ENCODE peak calls at places on chromosomes 11 and 22, in nine cellular contexts. U, O, X, S, V, A, J, C and Q are unnamed samples.

GRCh38 chr11:129645943-129646342 is 169.7 kb upstream of the TMEM45B start:
- DNase-seq in C (no peak), O (no peak), A (no peak), S (no peak), V (no peak), J (no peak), U (no peak), X (no peak), Q (no peak)

GRCh38 chr22:36221799-36222751 is 17.3 kb downstream of the APOL2 start:
- DNase-seq in S (peak; percentile 64), C (peak; percentile 52), U (peak; percentile 20), V (peak; percentile 78), O (peak; percentile 26), A (no peak), X (no peak), J (peak; percentile 53), Q (no peak)

GRCh38 chr22:46088541-46089311 is 61.6 kb upstream of the PPARA start:
- DNase-seq in U (peak; percentile 75), X (no peak), A (peak; percentile 64), O (no peak), C (no peak), V (no peak), S (peak; percentile 62), J (peak; percentile 63), Q (peak; percentile 64)

GRCh38 chr11:88280673-88281316 is 56.7 kb downstream of the CTSC start:
- DNase-seq in X (no peak), J (peak; percentile 51), V (no peak), C (peak; percentile 44), O (no peak), A (no peak), S (peak; percentile 5), U (peak; percentile 40), Q (peak; percentile 8)

GRCh38 chr22:40560551-40560950 is 76.0 kb downstream of the MRTFA start:
- DNase-seq in S (peak; percentile 61), C (no peak), A (peak; percentile 65), O (no peak), J (peak; percentile 11), X (no peak), V (no peak), U (peak; percentile 28), Q (no peak)

GRCh38 chr22:21734540-21735197 is 925 bp downstream of the YPEL1 start:
- DNase-seq in C (peak; percentile 20), X (no peak), V (no peak), S (peak; percentile 22), J (no peak), A (no peak), O (no peak), U (no peak), Q (no peak)

GRCh38 chr22:17890892-17891291 is 116.6 kb upstream of the BID start:
- DNase-seq in V (no peak), A (no peak), C (no peak), O (no peak), S (no peak), J (no peak), U (no peak), X (no peak), Q (no peak)

GRCh38 chr22:40898850-40899357 is 37.0 kb upstream of the DNAJB7 start:
- DNase-seq in X (no peak), J (peak; percentile 73), O (no peak), U (peak; percentile 63), V (no peak), C (peak; percentile 52), S (peak; percentile 74), A (peak; percentile 67), Q (peak; percentile 68)

GRCh38 chr22:44395116-44396005 is 82.6 kb upstream of the SHISAL1 start:
- DNase-seq in X (no peak), O (no peak), C (no peak), A (no peak), S (no peak), V (no peak), U (no peak), J (no peak), Q (no peak)

GRCh38 chr22:35102663-35103062 is 36.7 kb downstream of the ISX start:
- DNase-seq in X (no peak), A (peak; percentile 2), V (no peak), S (no peak), O (no peak), U (peak; percentile 46), C (no peak), J (peak; percentile 2), Q (no peak)

GRCh38 chr22:25360411-25360810 is 141.0 kb downstream of the CRYBB2 start:
- DNase-seq in A (no peak), J (no peak), C (no peak), U (no peak), S (no peak), O (no peak), X (no peak), V (no peak), Q (no peak)

GRCh38 chr22:41992496-41992895 is 6.1 kb upstream of the WBP2NL start:
- DNase-seq in X (no peak), O (no peak), J (no peak), C (no peak), A (no peak), U (no peak), S (no peak), V (peak; percentile 21), Q (no peak)

GRCh38 chr22:37202001-37202555 is 10.2 kb downstream of the SSTR3 start:
- DNase-seq in O (no peak), V (no peak), U (no peak), X (no peak), C (no peak), A (no peak), S (no peak), J (no peak), Q (no peak)

GRCh38 chr11:122882809-122883681 is 486 bp downstream of the JHY start:
- DNase-seq in X (peak; percentile 73), A (peak; percentile 55), V (peak; percentile 82), J (peak; percentile 64), U (peak; percentile 83), S (peak; percentile 55), C (peak; percentile 71), O (peak; percentile 30), Q (peak; percentile 7)

GRCh38 chr11:130220311-130221030 is 60.9 kb downstream of the ST14 start:
- DNase-seq in J (no peak), O (no peak), C (no peak), X (no peak), V (no peak), S (no peak), A (no peak), U (no peak), Q (no peak)

GRCh38 chr11:72643547-72643946 is 30.7 kb downstream of the PDE2A start:
- DNase-seq in V (no peak), O (no peak), C (peak; percentile 20), U (peak; percentile 89), A (no peak), X (no peak), J (peak; percentile 22), S (no peak), Q (no peak)

GRCh38 chr11:96798445-96798844 is 408.6 kb downstream of the JRKL start:
- DNase-seq in O (no peak), X (no peak), C (no peak), V (no peak), U (no peak), J (no peak), S (no peak), A (no peak), Q (no peak)